ENCODE peak calls at places on chromosomes 16 and 17, in five cellular contexts. W is T-helper 1 cell; T is stimulated activated CD4-positive, alpha-beta T cell treated with anti-CD3 and anti-CD28 coated beads, Interleukin-2, amount 100 ng/mL, for 24 hours; O is HTR-8/SVneo; Q is tibial nerve. I is an unnamed sample.

GRCh38 chr17:40536731-40537171 is 28.5 kb downstream of the CCR7 start:
- DNase-seq in W (no peak), T (no peak), O (peak; percentile 54), Q (no peak), I (no peak)

GRCh38 chr17:1928976-1929375 is 96.2 kb downstream of the RTN4RL1 start:
- DNase-seq in W (no peak), T (no peak), O (no peak), Q (no peak), I (no peak)

GRCh38 chr17:21375162-21375560 is 996 bp upstream of the KCNJ12 start:
- DNase-seq in W (no peak), T (no peak), O (no peak), Q (no peak), I (no peak)

GRCh38 chr16:88613293-88613692 is 25.1 kb upstream of the IL17C start:
- DNase-seq in W (no peak), T (no peak), O (no peak), Q (no peak), I (no peak)

GRCh38 chr17:6639014-6639650 is 1.4 kb downstream of the KIAA0753 start:
- DNase-seq in W (no peak), T (no peak), O (no peak), Q (no peak), I (no peak)

GRCh38 chr17:33112763-33113162 is 121.1 kb downstream of the SPACA3 start:
- DNase-seq in W (no peak), T (no peak), O (no peak), Q (no peak), I (no peak)

GRCh38 chr16:89565506-89566372 is 5.3 kb downstream of the RPL13 start:
- DNase-seq in W (peak; percentile 48), T (peak; percentile 80), O (no peak), Q (no peak), I (no peak)

GRCh38 chr16:67516296-67517177 is 12.1 kb upstream of the RIPOR1 start:
- DNase-seq in W (no peak), T (no peak), O (peak; percentile 82), Q (no peak), I (no peak)

GRCh38 chr16:73143681-73144370 is 95.9 kb upstream of the ZFHX3 start:
- DNase-seq in W (no peak), T (no peak), O (no peak), Q (no peak), I (no peak)

GRCh38 chr17:74805543-74805991 is 29.4 kb upstream of the NAT9 start:
- DNase-seq in W (no peak), T (no peak), O (no peak), Q (no peak), I (no peak)

GRCh38 chr16:84196727-84197486 is 6.0 kb downstream of the ADAD2 start:
- DNase-seq in W (no peak), T (no peak), O (no peak), Q (no peak), I (no peak)

GRCh38 chr17:41483991-41484826 is 3.3 kb upstream of the KRT35 start:
- DNase-seq in W (no peak), T (no peak), O (no peak), Q (no peak), I (no peak)

GRCh38 chr17:79950306-79950705 is 85.4 kb downstream of the TBC1D16 start:
- DNase-seq in W (no peak), T (no peak), O (no peak), Q (no peak), I (no peak)

GRCh38 chr17:67111327-67111726 is 67.0 kb downstream of the CACNG1 start:
- DNase-seq in W (no peak), T (no peak), O (no peak), Q (no peak), I (no peak)

GRCh38 chr17:3888343-3889171 is 4.3 kb downstream of the CAMKK1 start:
- DNase-seq in W (no peak), T (no peak), O (peak; percentile 95), Q (peak; percentile 65), I (peak; percentile 91)

GRCh38 chr16:69193860-69194259 is 6.9 kb downstream of the SNTB2 start:
- DNase-seq in W (no peak), T (no peak), O (no peak), Q (no peak), I (no peak)

GRCh38 chr17:48269209-48269608 is 160.8 kb downstream of the SKAP1 start:
- DNase-seq in W (no peak), T (no peak), O (no peak), Q (no peak), I (no peak)

GRCh38 chr17:82031303-82031884 is at the start of gene RAC3:
- DNase-seq in W (no peak), T (peak; percentile 34), O (peak; percentile 45), Q (no peak), I (peak; percentile 65)

GRCh38 chr17:82490512-82491195 is 28.9 kb upstream of the FOXK2 start:
- DNase-seq in W (no peak), T (no peak), O (no peak), Q (no peak), I (no peak)

GRCh38 chr16:102060-102855 is 24.2 kb downstream of the MPG start:
- DNase-seq in W (no peak), T (no peak), O (no peak), Q (peak; percentile 65), I (no peak)

GRCh38 chr17:9002610-9003354 is 18.5 kb upstream of the NTN1 start:
- DNase-seq in W (no peak), T (peak; percentile 58), O (peak; percentile 54), Q (no peak), I (no peak)

GRCh38 chr17:36535669-36536081 is 888 bp downstream of the PIGW start:
- DNase-seq in W (no peak), T (no peak), O (no peak), Q (no peak), I (no peak)

GRCh38 chr16:3461120-3461519 is 17.6 kb downstream of the NAA60 start:
- DNase-seq in W (peak; percentile 24), T (peak; percentile 21), O (no peak), Q (no peak), I (no peak)

GRCh38 chr17:49089094-49089493 is 43.5 kb upstream of the B4GALNT2 start:
- DNase-seq in W (no peak), T (no peak), O (no peak), Q (no peak), I (no peak)

GRCh38 chr16:51427081-51427480 is 276.0 kb upstream of the SALL1 start:
- DNase-seq in W (no peak), T (no peak), O (no peak), Q (no peak), I (no peak)

GRCh38 chr16:57422026-57422944 is 17.7 kb downstream of the CCL17 start:
- DNase-seq in W (no peak), T (no peak), O (no peak), Q (peak; percentile 34), I (peak; percentile 27)

GRCh38 chr17:40311575-40311974 is 2.6 kb downstream of the RARA start:
- DNase-seq in W (no peak), T (no peak), O (no peak), Q (peak; percentile 33), I (no peak)

GRCh38 chr16:3140603-3141427 is 6.0 kb downstream of the ZNF213 start:
- DNase-seq in W (no peak), T (no peak), O (no peak), Q (no peak), I (no peak)

GRCh38 chr17:59001158-59001814 is 105.4 kb downstream of the TRIM37 start:
- DNase-seq in W (peak; percentile 89), T (peak; percentile 70), O (peak; percentile 63), Q (no peak), I (no peak)

GRCh38 chr17:41801374-41802062 is 10.2 kb downstream of the P3H4 start:
- DNase-seq in W (peak; percentile 57), T (peak; percentile 83), O (peak; percentile 88), Q (peak; percentile 76), I (peak; percentile 80)

GRCh38 chr17:7951143-7951792 is 19.3 kb downstream of the CNTROB start:
- DNase-seq in W (peak; percentile 82), T (peak; percentile 45), O (no peak), Q (no peak), I (no peak)

GRCh38 chr16:21646721-21647561 is 5.5 kb downstream of the IGSF6 start:
- DNase-seq in W (peak; percentile 91), T (peak; percentile 70), O (no peak), Q (no peak), I (no peak)

GRCh38 chr16:56728027-56728426 is 1.9 kb upstream of the NUP93 start:
- DNase-seq in W (no peak), T (no peak), O (no peak), Q (no peak), I (no peak)

GRCh38 chr16:76389126-76389525 is 111.9 kb downstream of the CNTNAP4 start:
- DNase-seq in W (no peak), T (no peak), O (no peak), Q (no peak), I (no peak)

GRCh38 chr17:1493291-1493980 is 950 bp upstream of the MYO1C start:
- DNase-seq in W (no peak), T (no peak), O (no peak), Q (no peak), I (no peak)

GRCh38 chr17:21425321-21425720 is 49.2 kb downstream of the KCNJ12 start:
- DNase-seq in W (no peak), T (no peak), O (no peak), Q (no peak), I (no peak)

GRCh38 chr17:79355186-79355585 is 255.7 kb downstream of the RBFOX3 start:
- DNase-seq in W (no peak), T (no peak), O (no peak), Q (no peak), I (no peak)

GRCh38 chr16:82384897-82385296 is 214.9 kb upstream of the MPHOSPH6 start:
- DNase-seq in W (no peak), T (no peak), O (no peak), Q (no peak), I (no peak)

GRCh38 chr17:50686494-50687199 is 21.1 kb downstream of the ANKRD40 start:
- DNase-seq in W (no peak), T (no peak), O (peak; percentile 85), Q (no peak), I (peak; percentile 93)

GRCh38 chr16:59192551-59193199 is 458.6 kb upstream of the GOT2 start:
- DNase-seq in W (no peak), T (peak; percentile 2), O (no peak), Q (no peak), I (no peak)

I was measured in H54.